ENCODE peak calls at places on chromosomes 6 and 20, in nine cellular contexts. V, T, N, U, P, Z, F, M and R are unnamed samples.

GRCh38 chr6:147201885-147202515 is 2.2 kb upstream of the STXBP5 start:
- DNase-seq in V (peak), T (no peak), N (peak), U (peak), P (no peak), Z (peak), F (no peak), M (no peak), R (no peak)

GRCh38 chr6:164072240-164072666 is 657.7 kb downstream of the QKI start:
- DNase-seq in V (no peak), T (no peak), N (no peak), U (no peak), P (no peak), Z (no peak), F (no peak), M (no peak), R (no peak)

GRCh38 chr6:56311086-56311485 is 63.7 kb upstream of the COL21A1 start:
- DNase-seq in V (no peak), T (no peak), N (no peak), U (no peak), P (no peak), Z (no peak), F (no peak), M (no peak), R (no peak)

GRCh38 chr6:159966339-159966738 is 2.5 kb upstream of the IGF2R start:
- DNase-seq in V (no peak), T (no peak), N (no peak), U (no peak), P (no peak), Z (no peak), F (no peak), M (no peak), R (no peak)

GRCh38 chr6:99822741-99823512 is 171.1 kb downstream of the MCHR2 start:
- DNase-seq in V (peak), T (no peak), N (peak), U (peak), P (no peak), Z (peak), F (no peak), M (no peak), R (no peak)

GRCh38 chr6:15491255-15491985 is 171.4 kb downstream of the DTNBP1 start:
- DNase-seq in V (peak), T (peak), N (peak), U (peak), P (peak), Z (peak), F (peak), M (peak), R (peak)

GRCh38 chr6:152170702-152171667 is 363.5 kb downstream of the ESR1 start:
- DNase-seq in V (peak), T (no peak), N (no peak), U (no peak), P (no peak), Z (no peak), F (no peak), M (peak), R (no peak)

GRCh38 chr6:89997456-89998445 is 103.5 kb downstream of the GJA10 start:
- DNase-seq in V (no peak), T (no peak), N (no peak), U (no peak), P (no peak), Z (peak), F (peak), M (peak), R (no peak)

GRCh38 chr20:10665027-10665561 is 8.7 kb downstream of the JAG1 start:
- DNase-seq in V (peak), T (no peak), N (no peak), U (no peak), P (no peak), Z (no peak), F (no peak), M (no peak), R (peak)

GRCh38 chr6:98366406-98366805 is 468.0 kb upstream of the POU3F2 start:
- DNase-seq in V (no peak), T (no peak), N (no peak), U (no peak), P (no peak), Z (no peak), F (no peak), M (no peak), R (no peak)

GRCh38 chr6:36129889-36130671 is at the start of gene MAPK13:
- DNase-seq in V (peak), T (no peak), N (no peak), U (no peak), P (peak), Z (peak), F (peak), M (peak), R (peak)

DNA sequence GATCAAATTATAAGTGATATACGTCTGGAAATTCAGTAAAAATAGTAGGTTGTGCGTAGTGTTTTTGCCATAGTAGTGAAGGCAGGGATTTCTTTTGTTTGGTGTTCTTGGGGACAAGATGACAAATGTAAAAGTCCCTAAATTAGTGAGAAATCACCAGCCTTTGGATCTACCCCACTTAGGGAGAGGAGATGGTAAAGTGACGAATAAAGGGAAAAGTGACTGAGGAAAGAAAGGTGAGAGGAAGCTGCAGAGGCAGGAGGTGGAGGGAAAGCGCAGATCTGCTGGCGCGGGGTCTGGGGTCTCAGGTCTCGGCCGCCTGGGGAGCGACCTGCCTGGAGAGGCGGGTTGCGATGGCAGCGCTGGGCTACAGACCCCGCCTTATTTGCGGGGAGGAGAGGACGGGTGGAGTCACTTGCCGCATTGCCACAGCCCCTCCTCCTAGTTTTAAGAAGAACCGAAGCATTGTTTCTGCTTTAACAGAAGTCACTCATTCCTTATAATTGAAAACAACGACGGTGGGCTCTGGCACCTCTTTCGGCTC is 3.4 kb upstream of the LIN28B start:
- DNase-seq in V (no peak), T (no peak), N (no peak), U (no peak), P (no peak), Z (no peak), F (no peak), M (no peak), R (no peak)
- TF ChIP-seq POLR2A in V (no peak), T (no peak), N (no peak), U (no peak), P (no peak), Z (no peak), F (no peak), M (no peak), R (no peak)

GRCh38 chr6:27867941-27868705 is 44.1 kb downstream of the OR2B2 start:
- DNase-seq in V (peak), T (no peak), N (no peak), U (no peak), P (no peak), Z (no peak), F (no peak), M (no peak), R (no peak)

GRCh38 chr6:27866370-27867050 is 45.7 kb downstream of the OR2B2 start:
- DNase-seq in V (peak), T (no peak), N (no peak), U (no peak), P (no peak), Z (peak), F (no peak), M (no peak), R (no peak)

GRCh38 chr6:27865952-27866369 is 46.2 kb downstream of the OR2B2 start:
- DNase-seq in V (no peak), T (no peak), N (no peak), U (no peak), P (peak), Z (peak), F (no peak), M (no peak), R (no peak)

GRCh38 chr6:27864906-27865883 is 47.0 kb downstream of the OR2B2 start:
- DNase-seq in V (peak), T (peak), N (peak), U (peak), P (peak), Z (peak), F (no peak), M (peak), R (peak)

DNA sequence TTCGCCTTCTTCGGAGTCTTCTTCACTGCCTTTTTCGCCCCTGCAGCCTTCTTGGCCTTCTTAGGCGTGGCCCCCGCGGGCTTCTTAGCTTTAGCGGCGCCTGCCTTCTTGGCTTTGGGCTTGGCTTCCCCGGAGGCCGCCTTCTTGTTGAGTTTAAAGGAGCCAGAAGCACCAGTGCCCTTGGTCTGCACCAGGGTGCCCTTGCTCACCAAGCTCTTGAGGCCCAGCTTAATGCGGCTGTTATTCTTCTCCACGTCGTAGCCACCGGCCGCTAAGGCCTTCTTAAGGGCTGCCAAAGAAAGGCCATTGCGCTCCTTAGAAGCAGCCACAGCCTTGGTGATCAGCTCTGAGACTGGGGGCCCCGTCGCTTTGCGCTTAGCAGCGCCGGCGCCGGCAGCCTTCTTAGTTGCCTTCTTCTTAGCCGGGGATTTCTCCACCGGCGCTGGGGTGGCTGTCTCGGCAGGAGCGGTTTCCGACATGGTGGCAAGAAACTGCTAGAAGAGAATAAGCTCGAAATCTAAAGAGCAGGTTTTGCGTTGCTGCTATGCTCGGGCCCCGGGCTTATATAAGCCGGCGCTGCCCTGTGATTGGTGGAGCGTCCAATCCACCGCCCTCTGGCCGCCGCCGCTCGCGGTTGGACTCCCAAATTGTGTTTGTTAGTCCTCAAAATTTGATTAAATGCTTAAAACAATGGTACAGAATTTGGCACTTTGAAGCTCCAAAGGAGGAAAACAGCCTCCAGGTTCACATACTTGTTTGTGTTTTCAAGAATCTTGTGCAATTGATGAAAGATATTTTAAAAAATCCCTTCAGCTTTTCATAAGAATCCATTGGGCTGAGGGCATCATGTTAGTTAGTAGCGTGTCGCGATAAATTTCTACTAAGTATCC is 44.9 kb downstream of the OR2B2 start:
- DNase-seq in V (peak), T (peak), N (no peak), U (peak), P (peak), Z (peak), F (peak), M (peak), R (peak)
- TF ChIP-seq POLR2A in V (peak), T (peak), N (peak), U (peak), P (peak), Z (peak), F (no peak), M (no peak), R (no peak)

DNA sequence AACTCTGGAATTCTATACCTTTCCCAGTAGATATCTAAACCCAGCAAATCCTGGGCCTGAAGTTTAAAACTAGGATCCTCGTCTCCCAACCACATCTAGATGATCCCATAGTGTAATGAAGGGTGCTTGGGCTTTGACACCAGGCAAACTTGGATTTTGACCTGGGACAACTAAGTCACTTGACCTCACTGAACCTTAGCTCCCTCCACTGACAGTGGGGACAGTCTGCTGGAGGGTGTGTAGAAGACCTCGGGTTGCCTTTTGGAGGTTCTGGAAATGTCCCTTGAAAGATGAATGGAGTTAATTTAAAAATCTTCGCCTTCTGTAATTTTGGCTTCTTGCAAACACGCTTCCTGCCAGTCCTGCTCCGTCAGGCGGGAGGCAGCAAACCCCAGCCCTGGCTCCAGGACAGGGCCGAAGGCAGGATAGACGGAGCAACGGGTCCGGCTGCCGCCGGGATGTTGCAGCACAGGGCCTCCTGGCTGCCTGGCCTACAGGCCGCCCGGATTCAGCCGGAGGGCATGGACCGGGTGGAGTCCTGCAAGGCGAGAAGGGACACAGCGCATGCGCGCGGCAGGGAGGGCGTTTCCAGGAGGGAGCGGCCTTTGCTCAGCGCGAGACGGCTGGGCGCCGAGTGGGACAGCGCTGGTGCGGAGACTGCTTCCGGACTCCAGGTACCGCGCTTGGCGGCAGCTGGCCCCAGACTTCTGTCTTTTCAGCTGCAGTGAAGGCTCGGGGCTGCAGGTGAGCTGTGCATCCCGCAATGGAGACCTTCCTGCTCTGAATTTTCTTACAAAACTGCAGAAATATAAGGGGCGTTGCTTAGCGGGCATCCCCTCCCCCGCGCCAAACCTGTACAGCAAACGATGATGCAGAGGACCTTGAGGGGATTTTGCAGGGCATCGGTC is at the start of gene TMEM14A:
- DNase-seq in V (peak), T (peak), N (peak), U (peak), P (peak), Z (peak), F (peak), M (peak), R (peak)
- TF ChIP-seq POLR2A in V (no peak), T (peak), N (peak), U (peak), P (no peak), Z (peak), F (no peak), M (peak), R (no peak)

DNA sequence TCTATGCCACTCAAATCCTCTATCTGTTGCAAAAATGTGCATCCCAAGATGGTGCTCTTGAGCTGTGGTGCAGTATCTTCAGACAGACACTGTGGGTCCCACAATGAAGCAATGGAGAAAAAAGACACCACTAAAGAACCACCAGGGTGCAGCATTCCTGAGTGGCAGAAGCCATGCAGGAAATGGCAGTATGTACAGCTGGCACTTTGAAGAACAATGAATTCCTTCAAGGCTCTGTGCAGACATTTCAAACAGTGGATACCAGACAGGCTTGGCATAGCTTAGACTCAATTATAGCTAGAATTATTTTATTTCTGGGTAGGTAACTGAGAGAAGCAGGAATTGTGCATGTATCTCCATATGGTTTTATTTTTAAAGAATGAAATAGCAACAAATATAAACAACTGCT is 24.0 kb upstream of the HDAC2 start:
- DNase-seq in V (peak), T (no peak), N (peak), U (peak), P (no peak), Z (peak), F (no peak), M (no peak), R (no peak)
- TF ChIP-seq POLR2A in V (no peak), T (no peak), N (no peak), U (no peak), P (no peak), Z (no peak), F (no peak), M (no peak), R (no peak)

GRCh38 chr6:142944126-142945066 is 580 bp downstream of the HIVEP2 start:
- DNase-seq in V (peak), T (peak), N (peak), U (peak), P (peak), Z (peak), F (peak), M (peak), R (peak)
- TF ChIP-seq POLR2A in V (peak), T (peak), N (no peak), U (no peak), P (no peak), Z (peak), F (peak), M (peak), R (no peak)